ENCODE peak calls at places on chromosomes 13 and 19, in four cellular contexts. T, B, U and H are unnamed samples.
A peak's percentile ranks its signal among the peaks of the same experiment; 100 is the strongest.

GRCh38 chr19:40754611-40755247 is 3.7 kb downstream of the SNRPA start:
- DNase-seq in U (peak; percentile 62), B (no peak), T (no peak), H (peak; percentile 53)

GRCh38 chr19:39705578-39706188 is 1.4 kb downstream of the LGALS14 start:
- DNase-seq in U (no peak), T (no peak), B (no peak), H (no peak)

GRCh38 chr13:30846311-30846710 is 59.8 kb upstream of the MEDAG start:
- DNase-seq in U (no peak), T (no peak), B (no peak), H (no peak)

GRCh38 chr19:56155124-56155687 is 14.1 kb downstream of the ZNF444 start:
- DNase-seq in T (peak; percentile 78), U (no peak), B (peak; percentile 47), H (peak; percentile 36)

GRCh38 chr19:34837262-34837661 is 64.2 kb upstream of the ZNF599 start:
- DNase-seq in B (no peak), U (no peak), T (no peak), H (no peak)

GRCh38 chr19:10707440-10707839 is 6.2 kb downstream of the QTRT1 start:
- DNase-seq in T (no peak), U (no peak), B (no peak), H (no peak)

GRCh38 chr19:39795001-39795400 is 16.3 kb downstream of the LEUTX start:
- DNase-seq in T (no peak), B (no peak), U (no peak), H (no peak)

GRCh38 chr13:35107535-35107934 is 165.5 kb downstream of the NBEA start:
- DNase-seq in U (no peak), B (no peak), T (no peak), H (no peak)

GRCh38 chr19:33613601-33614000 is 8.2 kb upstream of the CHST8 start:
- DNase-seq in U (no peak), B (no peak), T (no peak), H (no peak)

GRCh38 chr13:30932481-30933333 is at the start of gene TEX26:
- DNase-seq in B (no peak), U (no peak), T (peak; percentile 83), H (no peak)

GRCh38 chr13:50127017-50127725 is 111.9 kb downstream of the KCNRG start:
- DNase-seq in T (peak; percentile 44), B (no peak), U (no peak), H (no peak)

GRCh38 chr19:55333870-55334269 is 5.8 kb upstream of the KMT5C start:
- DNase-seq in T (no peak), U (peak; percentile 91), B (no peak), H (no peak)

GRCh38 chr13:45718063-45718462 is 15.9 kb downstream of the CBY2 start:
- DNase-seq in T (no peak), U (peak; percentile 13), B (peak; percentile 8), H (peak; percentile 6)

GRCh38 chr13:75794663-75795062 is 158.5 kb downstream of the LMO7 start:
- DNase-seq in B (no peak), T (no peak), U (no peak), H (no peak)

GRCh38 chr13:43195112-43195511 is 171.7 kb downstream of the DNAJC15 start:
- DNase-seq in B (no peak), T (no peak), U (no peak), H (no peak)

GRCh38 chr13:43196171-43196611 is 172.8 kb downstream of the DNAJC15 start:
- DNase-seq in U (no peak), T (no peak), B (no peak), H (no peak)

GRCh38 chr13:43196750-43197149 is 173.4 kb downstream of the DNAJC15 start:
- DNase-seq in U (no peak), B (no peak), T (no peak), H (no peak)

GRCh38 chr13:43193789-43194188 is 170.4 kb downstream of the DNAJC15 start:
- DNase-seq in U (no peak), T (no peak), B (no peak), H (no peak)

DNA sequence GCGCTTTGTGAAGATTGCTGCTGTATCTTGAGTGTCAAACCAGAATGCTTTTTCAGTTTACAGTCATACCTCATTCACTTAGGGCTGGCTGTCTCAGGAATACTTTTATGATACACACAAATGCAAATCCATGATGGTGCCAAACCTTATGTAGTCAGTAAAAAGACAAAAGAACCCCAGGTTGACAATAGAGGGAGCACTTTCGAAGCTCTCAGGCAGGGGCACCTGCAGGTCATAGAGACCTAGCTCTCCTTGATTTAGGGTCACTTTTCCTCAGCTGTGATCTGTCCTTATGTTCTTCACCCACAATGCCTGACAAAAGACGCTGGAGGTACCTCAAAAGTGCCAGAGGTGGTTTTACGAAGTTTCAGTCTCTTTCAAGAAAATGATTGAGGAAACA is 172.2 kb downstream of the DNAJC15 start:
- DNase-seq in T (no peak), U (no peak), B (no peak), H (no peak)
- TF ChIP-seq NR3C1 in T (no peak), U (no peak), B (no peak), H (no peak)

GRCh38 chr19:3302755-3303154 is 63.6 kb upstream of the NFIC start:
- DNase-seq in U (no peak), B (no peak), T (no peak), H (no peak)
- TF ChIP-seq CTCF in U (peak; percentile 48), B (peak; percentile 41), T (no peak), H (no peak)

DNA sequence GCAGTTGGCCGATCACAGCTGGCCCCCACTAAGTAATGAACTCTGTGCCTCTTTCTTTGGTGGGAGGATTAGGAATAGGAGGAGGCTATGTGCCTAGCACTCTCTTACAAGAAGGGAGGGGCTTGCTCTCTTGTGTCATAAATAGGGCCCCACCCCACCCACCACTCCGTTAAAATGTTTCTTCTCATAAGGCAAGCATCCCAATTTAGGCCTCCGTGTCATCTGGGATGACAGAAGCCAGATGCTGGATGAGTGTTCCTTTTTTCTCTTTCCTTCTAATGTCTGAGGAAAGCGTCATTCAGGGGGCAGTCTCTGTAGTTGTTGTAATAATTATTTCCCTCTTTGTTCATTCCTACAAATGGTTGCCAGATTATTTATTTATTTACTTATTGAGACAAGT is at the start of gene LIPE:
- DNase-seq in T (no peak), U (no peak), B (no peak), H (no peak)
- TF ChIP-seq NR3C1 in T (no peak), U (no peak), B (no peak), H (no peak)

DNA sequence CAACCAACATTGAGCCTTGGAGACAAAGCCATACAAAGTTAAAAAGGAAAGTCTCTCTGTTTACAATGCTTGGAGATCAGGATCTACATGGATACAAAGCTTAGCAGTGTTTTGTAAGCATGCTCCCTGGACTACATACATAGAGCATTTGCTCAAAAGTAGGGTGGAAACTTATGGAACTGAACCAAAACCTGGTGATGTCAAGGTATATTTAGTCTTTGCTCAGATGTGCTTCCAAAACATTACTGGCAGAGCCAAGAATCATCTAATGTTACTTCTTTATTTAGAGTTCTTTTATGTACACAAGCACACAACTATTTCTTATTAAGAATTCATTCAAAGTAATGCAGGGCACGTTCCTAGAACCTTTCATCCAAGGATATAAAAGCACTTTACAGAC is 241.1 kb downstream of the ABCC4 start:
- DNase-seq in U (no peak), B (no peak), T (no peak), H (no peak)
- TF ChIP-seq CTCF in U (no peak), B (no peak), T (no peak), H (no peak)

DNA sequence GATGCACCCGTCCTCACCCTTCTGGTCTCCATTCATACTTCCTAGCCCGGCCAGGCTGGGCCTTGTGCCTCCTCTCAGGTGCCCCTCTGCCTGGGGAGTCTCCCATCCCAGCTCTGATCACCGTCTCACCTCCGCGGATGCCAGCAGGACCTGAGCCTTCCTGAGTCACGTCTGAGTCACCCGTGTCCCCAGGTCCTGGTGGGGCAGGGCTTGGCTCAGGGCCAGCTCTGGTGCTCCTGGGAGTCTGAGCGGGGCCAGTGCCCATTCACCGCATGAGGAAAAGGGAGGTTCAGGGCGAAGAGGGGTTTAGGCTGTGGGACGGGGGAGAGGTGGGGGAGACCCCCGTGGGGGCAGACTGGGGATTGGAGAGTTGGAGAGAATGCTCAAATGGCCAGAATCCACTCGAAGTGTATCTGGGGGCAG is 593 bp downstream of the ATP8B3 start:
- DNase-seq in B (peak; percentile 90), T (no peak), U (peak; percentile 59), H (peak; percentile 81)
- TF ChIP-seq NR3C1 in B (no peak), T (no peak), U (no peak), H (no peak)

GRCh38 chr19:3176715-3177501 is 1.7 kb upstream of the S1PR4 start:
- DNase-seq in U (no peak), B (peak; percentile 77), T (no peak), H (peak; percentile 83)

GRCh38 chr19:3175761-3176714 is 2.5 kb upstream of the S1PR4 start:
- DNase-seq in U (no peak), B (no peak), T (no peak), H (no peak)

GRCh38 chr19:3179739-3180293 is 1.2 kb downstream of the S1PR4 start:
- DNase-seq in B (no peak), T (no peak), U (no peak), H (no peak)

GRCh38 chr19:3178973-3179738 is 587 bp downstream of the S1PR4 start:
- DNase-seq in U (no peak), T (no peak), B (no peak), H (no peak)

DNA sequence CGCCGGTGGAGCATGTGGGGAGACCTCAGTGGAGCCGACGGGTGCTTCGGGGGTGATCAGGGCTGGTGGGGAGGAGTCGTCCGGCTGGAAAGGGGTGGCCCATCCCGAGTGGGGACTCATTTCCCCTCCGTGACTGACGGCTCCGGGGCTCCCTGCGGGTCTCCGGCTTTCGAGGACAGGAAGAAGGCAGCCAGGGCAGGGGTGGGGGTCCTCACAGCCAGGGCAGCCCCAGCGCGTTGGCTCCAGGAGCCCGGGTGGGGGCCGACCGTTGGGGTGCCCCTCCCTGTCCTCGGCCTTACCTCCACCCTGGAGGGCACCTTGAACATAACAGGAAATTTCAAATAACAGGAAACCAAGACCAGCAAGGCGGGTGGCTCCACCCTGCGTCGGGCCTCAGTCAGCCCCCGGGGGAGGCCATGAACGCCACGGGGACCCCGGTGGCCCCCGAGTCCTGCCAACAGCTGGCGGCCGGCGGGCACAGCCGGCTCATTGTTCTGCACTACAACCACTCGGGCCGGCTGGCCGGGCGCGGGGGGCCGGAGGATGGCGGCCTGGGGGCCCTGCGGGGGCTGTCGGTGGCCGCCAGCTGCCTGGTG is at the start of gene S1PR4:
- DNase-seq in U (no peak), T (no peak), B (no peak), H (no peak)
- TF ChIP-seq CTCF in U (no peak), T (no peak), B (no peak), H (no peak)

DNA sequence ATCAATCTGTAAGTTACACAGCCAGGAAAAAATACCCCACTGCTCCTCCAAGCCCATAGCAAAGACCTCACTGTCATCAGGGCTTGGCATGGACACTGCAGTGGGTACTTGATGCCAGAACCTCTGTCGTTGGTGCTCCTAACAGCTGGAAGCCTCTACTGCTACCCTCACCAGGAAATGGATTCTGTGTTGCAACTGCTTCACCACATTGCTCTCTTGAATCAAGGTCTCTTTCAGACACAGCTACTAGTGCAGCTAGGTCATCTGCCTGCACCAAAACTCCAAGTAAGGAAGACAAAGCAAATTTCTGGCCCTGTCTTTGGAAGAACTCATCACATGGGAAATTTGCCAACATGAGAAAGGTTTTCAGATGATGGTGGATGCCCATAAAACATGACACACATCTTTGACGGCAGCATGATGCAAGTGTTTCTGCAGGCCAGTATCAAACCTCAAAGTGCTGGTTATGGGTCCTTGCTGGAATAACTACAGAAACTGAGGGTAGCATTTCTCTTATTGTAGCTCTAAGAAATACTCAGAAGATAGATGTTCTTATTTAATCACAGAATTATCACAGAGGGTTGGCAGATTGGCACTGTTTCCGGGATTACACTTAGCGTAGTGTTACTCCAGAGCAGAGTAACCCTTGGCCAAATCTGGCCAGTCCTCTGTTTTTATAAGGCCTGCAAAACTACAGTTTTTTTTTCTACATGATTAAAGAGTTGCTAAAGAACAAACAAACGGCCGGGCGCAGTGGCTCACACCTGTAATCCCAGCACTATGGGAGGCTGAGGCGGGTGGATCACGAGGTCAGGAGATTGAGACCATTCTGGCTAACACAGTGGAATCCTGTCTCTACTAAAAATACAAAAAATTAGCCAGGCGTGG is 12.9 kb upstream of the PCCA start:
- DNase-seq in T (no peak), B (no peak), U (peak; percentile 12), H (no peak)
- TF ChIP-seq NR3C1 in T (no peak), B (no peak), U (no peak), H (no peak)